ENCODE peak calls at places on chromosome 5, in five cellular contexts. S, F, V, N and L are unnamed samples.
A peak's percentile ranks its signal among the peaks of the same experiment; 100 is the strongest.

GRCh38 chr5:110536120-110537115 is 190.1 kb downstream of the TMEM232 start:
- DNase-seq in F (no peak), N (no peak), V (no peak), S (no peak), L (peak; percentile 48)

GRCh38 chr5:34618666-34619065 is 37.5 kb upstream of the RAI14 start:
- DNase-seq in V (no peak), S (peak; percentile 28), N (no peak), F (no peak), L (no peak)

GRCh38 chr5:35838370-35839042 is 18.2 kb upstream of the IL7R start:
- DNase-seq in F (no peak), N (no peak), V (no peak), S (no peak), L (no peak)

GRCh38 chr5:125595095-125595494 is 828.1 kb upstream of the GRAMD2B start:
- DNase-seq in F (no peak), V (peak; percentile 91), N (no peak), S (no peak), L (peak; percentile 22)

GRCh38 chr5:172886974-172887491 is 53.0 kb downstream of the ERGIC1 start:
- DNase-seq in S (peak; percentile 81), V (peak; percentile 99), F (no peak), N (peak; percentile 83), L (peak; percentile 98)

GRCh38 chr5:134289509-134290113 is 63.7 kb upstream of the PPP2CA start:
- DNase-seq in N (peak; percentile 23), V (peak; percentile 90), F (peak; percentile 60), S (peak; percentile 79), L (peak; percentile 77)

GRCh38 chr5:88394531-88395185 is 126.0 kb upstream of the TMEM161B start:
- DNase-seq in V (no peak), S (no peak), N (no peak), F (no peak), L (no peak)

GRCh38 chr5:150454492-150455229 is 5.1 kb upstream of the RPS14 start:
- DNase-seq in S (no peak), N (no peak), F (no peak), V (no peak), L (no peak)

GRCh38 chr5:98927242-98927987 is 1.4 kb downstream of the CHD1 start:
- DNase-seq in N (no peak), F (peak; percentile 62), V (peak; percentile 82), S (peak; percentile 84), L (peak; percentile 56)

GRCh38 chr5:77133061-77133758 is 46.1 kb upstream of the ZBED3 start:
- DNase-seq in F (no peak), V (peak; percentile 97), S (peak; percentile 92), N (peak; percentile 86), L (peak; percentile 95)

GRCh38 chr5:138082033-138082432 is 1.8 kb upstream of the WNT8A start:
- DNase-seq in V (no peak), F (no peak), N (no peak), S (no peak), L (no peak)

GRCh38 chr5:82676663-82677062 is 398.5 kb upstream of the RPS23 start:
- DNase-seq in S (no peak), N (no peak), V (no peak), F (no peak), L (no peak)

GRCh38 chr5:119287547-119288073 is 68.2 kb upstream of the TNFAIP8 start:
- DNase-seq in F (no peak), N (no peak), V (no peak), S (peak; percentile 33), L (no peak)

DNA sequence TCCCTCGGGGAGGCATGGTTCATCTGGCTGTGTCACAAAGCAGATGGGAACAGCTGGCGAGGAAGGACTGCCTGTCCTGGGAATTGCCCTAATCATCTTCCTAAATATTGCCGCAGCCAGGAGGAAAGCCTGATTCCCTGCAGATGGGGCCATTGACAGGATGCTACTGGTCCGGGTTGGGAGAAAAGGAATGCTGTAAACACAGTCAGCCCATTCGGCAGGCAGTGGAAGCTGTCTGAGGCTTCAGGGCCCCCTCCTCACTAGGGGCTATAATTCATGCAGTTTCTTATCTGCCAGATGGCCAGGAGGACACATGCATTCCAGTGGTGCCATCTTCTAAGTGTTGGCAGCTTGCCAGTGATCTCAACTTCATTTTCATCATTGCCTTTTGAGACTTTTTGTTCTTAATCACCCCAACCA is 110.3 kb downstream of the KCNIP1 start:
- DNase-seq in V (no peak), N (no peak), F (no peak), S (no peak), L (no peak)
- H3K4me3 ChIP-seq in V (no peak overlapping the region), N (no peak overlapping the region), F (no peak overlapping the region), S (no peak overlapping the region), L (no peak overlapping the region)

GRCh38 chr5:14263700-14264099 is 120.6 kb downstream of the TRIO start:
- DNase-seq in V (no peak), N (no peak), F (no peak), S (no peak), L (no peak)

GRCh38 chr5:14265574-14265973 is 122.4 kb downstream of the TRIO start:
- DNase-seq in F (no peak), N (no peak), S (peak; percentile 62), V (peak; percentile 79), L (peak; percentile 94)

GRCh38 chr5:14266686-14267085 is 123.5 kb downstream of the TRIO start:
- DNase-seq in F (no peak), N (no peak), V (peak; percentile 26), S (peak; percentile 43), L (no peak)

GRCh38 chr5:14266171-14266570 is 123.0 kb downstream of the TRIO start:
- DNase-seq in S (no peak), F (no peak), V (no peak), N (no peak), L (peak; percentile 47)

DNA sequence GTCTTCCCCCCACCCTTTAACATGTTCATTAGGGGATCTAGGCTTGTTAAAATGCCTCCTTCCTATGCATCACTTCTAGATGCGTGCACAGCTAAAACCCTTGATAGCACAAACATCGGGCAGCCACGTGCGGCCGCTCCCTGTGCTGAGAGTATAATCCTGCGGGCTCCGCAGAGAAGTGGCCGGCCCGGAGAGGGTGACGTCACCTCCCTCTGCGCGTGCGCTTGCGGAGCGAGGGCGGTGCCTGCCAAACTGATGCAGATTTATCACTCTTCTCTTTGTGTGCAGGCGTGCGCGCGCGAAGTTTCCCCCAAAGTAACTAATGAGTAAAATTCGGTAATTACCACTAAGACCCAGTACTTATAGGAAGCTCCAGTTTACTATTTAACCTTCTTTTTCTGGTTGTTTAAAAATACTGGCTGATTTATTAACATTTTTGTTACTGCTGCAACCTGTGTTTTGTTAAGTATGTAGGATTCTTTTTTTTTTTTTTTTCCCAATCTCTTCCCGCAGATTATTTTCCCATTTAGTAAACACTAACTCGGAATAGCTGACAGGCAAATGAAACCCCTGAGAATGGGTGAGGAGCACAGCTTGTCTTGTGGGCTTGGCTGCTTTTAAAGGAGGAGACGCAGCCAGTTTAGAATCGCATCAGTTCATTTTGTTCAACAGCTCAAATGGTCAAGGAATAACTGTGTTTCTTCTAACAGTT is 121.6 kb downstream of the TRIO start:
- DNase-seq in F (peak; percentile 73), S (peak; percentile 96), V (peak; percentile 92), N (peak; percentile 89), L (peak; percentile 91)
- H3K4me3 ChIP-seq in F (peak overlapping the region; percentile 31), S (peak overlapping the region; percentile 2), V (peak overlapping the region; percentile 43), N (peak overlapping the region; percentile 27), L (peak overlapping the region; percentile 34)

GRCh38 chr5:79508354-79508753 is 5.6 kb downstream of the HOMER1 start:
- DNase-seq in V (no peak), N (no peak), S (no peak), F (no peak), L (no peak)

GRCh38 chr5:79510638-79511037 is 3.3 kb downstream of the HOMER1 start:
- DNase-seq in S (no peak), V (no peak), N (no peak), F (no peak), L (no peak)

GRCh38 chr5:79508794-79509193 is 5.1 kb downstream of the HOMER1 start:
- DNase-seq in F (no peak), S (no peak), N (no peak), V (no peak), L (no peak)

GRCh38 chr5:79507251-79508205 is 6.4 kb downstream of the HOMER1 start:
- DNase-seq in V (no peak), F (no peak), N (no peak), S (peak; percentile 14), L (no peak)

DNA sequence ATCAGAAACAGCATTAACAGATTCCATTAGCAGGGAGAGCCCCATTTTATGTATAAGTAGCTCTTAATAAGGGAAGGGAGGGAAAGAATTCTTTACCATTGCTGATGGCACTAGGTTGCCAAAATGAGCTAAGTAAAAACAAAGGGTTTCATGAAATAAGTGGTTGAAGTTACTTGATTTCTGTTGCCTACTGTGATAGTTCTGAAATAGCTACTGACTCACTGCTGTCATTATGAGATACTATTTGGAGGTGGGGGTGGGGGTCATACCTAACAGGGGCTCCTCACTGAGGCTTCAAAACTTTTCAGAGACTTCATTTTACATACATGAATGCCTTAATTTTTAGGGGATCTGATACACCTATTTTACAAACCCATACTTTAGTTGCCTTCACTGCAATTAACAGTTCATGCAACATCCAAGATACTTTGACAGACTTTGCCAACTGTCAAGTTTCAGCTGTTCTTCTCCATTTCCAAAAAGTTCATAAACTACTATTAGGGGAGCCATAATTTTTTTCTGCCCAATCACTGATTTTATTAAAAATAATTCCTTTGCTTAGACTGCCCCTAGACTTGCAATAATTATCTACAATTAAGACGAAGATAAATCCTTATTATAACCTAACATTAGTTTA is 4.6 kb downstream of the HOMER1 start:
- DNase-seq in F (no peak), S (no peak), V (no peak), N (no peak), L (no peak)
- H3K4me3 ChIP-seq in F (no peak overlapping the region), S (no peak overlapping the region), V (no peak overlapping the region), N (no peak overlapping the region), L (no peak overlapping the region)

DNA sequence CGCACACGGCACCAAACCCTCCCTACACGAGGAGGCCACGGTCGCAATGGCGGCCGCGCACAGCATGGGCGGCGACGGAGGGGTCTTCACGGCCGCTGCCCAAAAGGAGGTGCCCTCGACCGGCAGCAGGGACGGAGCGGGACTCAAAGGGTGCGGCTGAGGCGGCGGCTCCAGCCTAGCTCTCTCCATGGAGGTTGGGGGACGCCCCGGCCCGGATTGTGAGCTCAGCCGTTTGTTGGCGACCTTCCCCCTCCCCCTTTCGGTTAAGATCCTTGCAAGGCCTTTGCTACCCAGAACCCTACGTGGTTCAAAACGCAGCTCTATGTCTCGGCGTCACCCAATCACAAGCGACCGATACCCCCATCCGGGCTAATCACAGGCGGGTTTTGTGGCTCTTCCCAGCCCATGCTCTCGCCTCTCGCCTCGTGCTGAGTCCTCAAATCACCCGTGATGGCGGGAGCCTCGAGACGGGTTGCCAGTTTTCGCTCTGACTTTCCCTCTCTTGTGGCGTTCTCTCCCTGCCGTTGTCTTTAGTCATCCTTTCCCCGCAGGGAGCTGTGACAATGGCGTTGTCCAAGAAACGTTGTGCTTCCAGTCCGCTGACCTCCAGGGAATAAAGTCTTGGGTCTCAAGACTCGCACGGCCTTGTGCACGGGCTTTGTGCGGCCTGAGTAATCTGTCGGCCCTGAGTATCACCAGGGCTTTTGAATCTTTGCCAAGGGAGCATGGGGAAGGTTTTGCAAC is 19.5 kb downstream of the C5orf52 start:
- DNase-seq in V (no peak), S (no peak), F (no peak), N (no peak), L (no peak)
- H3K4me3 ChIP-seq in V (no peak overlapping the region), S (no peak overlapping the region), F (no peak overlapping the region), N (no peak overlapping the region), L (peak overlapping the region; percentile 22)